ENCODE peak calls at places on chromosomes 11 and 22, in five cellular contexts. L is OCI-LY7, J is cardiac muscle cell, Q is lower lobe of right lung, B is PC-9. G is an unnamed sample. For H3K4me1, the result is how much of the 10 kb centered on the place peaks cover.

GRCh38 chr11:76854709-76855108 is 6.0 kb upstream of the ACER3 start:
- DNase-seq in Q (no peak), J (peak), B (no peak), L (no peak), G (no peak)

GRCh38 chr22:36347094-36347493 is 40.7 kb downstream of the MYH9 start:
- DNase-seq in Q (no peak), L (no peak), B (no peak), J (no peak), G (no peak)

GRCh38 chr11:8291421-8292350 is 28.0 kb upstream of the LMO1 start:
- DNase-seq in L (no peak), Q (no peak), B (no peak), J (no peak), G (peak)

GRCh38 chr11:75041263-75041662 is 52.5 kb downstream of the NEU3 start:
- DNase-seq in Q (no peak), J (no peak), B (no peak), L (no peak), G (no peak)

GRCh38 chr22:29108137-29108536 is 35.3 kb downstream of the KREMEN1 start:
- DNase-seq in L (no peak), B (peak), J (peak), Q (no peak), G (no peak)

GRCh38 chr22:29520851-29521250 is 32.7 kb downstream of the THOC5 start:
- DNase-seq in L (no peak), B (no peak), Q (no peak), J (peak), G (no peak)

GRCh38 chr11:60831501-60832079 is 10.3 kb upstream of the CCDC86 start:
- DNase-seq in J (peak), L (no peak), Q (no peak), B (peak), G (no peak)

GRCh38 chr11:100861221-100861620 is 174.1 kb downstream of the ARHGAP42 start:
- DNase-seq in L (no peak), J (no peak), Q (no peak), B (peak), G (no peak)

GRCh38 chr11:94671553-94672366 is 96.4 kb upstream of the AMOTL1 start:
- DNase-seq in B (no peak), Q (no peak), L (no peak), J (no peak), G (no peak)

GRCh38 chr22:46071451-46072029 is 78.8 kb upstream of the PPARA start:
- DNase-seq in Q (peak), B (peak), J (peak), L (peak), G (peak)

GRCh38 chr11:84819561-84819960 is 807.6 kb downstream of the DLG2 start:
- DNase-seq in L (no peak), J (no peak), Q (no peak), B (no peak), G (no peak)

GRCh38 chr22:18104566-18104965 is 6.0 kb upstream of the TUBA8 start:
- DNase-seq in J (peak), L (peak), Q (no peak), B (no peak), G (no peak)

GRCh38 chr11:30786392-30787120 is 200.4 kb upstream of the MPPED2 start:
- DNase-seq in J (no peak), L (no peak), B (no peak), Q (no peak), G (no peak)

GRCh38 chr11:69229521-69229920 is 64.4 kb upstream of the MYEOV start:
- DNase-seq in J (no peak), B (peak), L (no peak), Q (no peak), G (no peak)

GRCh38 chr22:36180038-36180880 is 19.7 kb upstream of the APOL3 start:
- DNase-seq in Q (peak), B (peak), L (peak), J (peak), G (peak)

GRCh38 chr11:69486056-69486772 is 4.8 kb downstream of the LINC01488 start:
- DNase-seq in J (no peak), B (no peak), Q (peak), L (no peak), G (no peak)

GRCh38 chr11:21675049-21675616 is 517.8 kb upstream of the ANO5 start:
- DNase-seq in L (no peak), J (no peak), Q (no peak), B (no peak), G (no peak)

GRCh38 chr11:131696584-131697120 is 326.2 kb downstream of the NTM start:
- DNase-seq in Q (no peak), L (no peak), J (no peak), B (no peak), G (no peak)

GRCh38 chr11:9606799-9607510 is 33.5 kb downstream of the WEE1 start:
- DNase-seq in J (no peak), L (peak), B (no peak), Q (no peak), G (no peak)

GRCh38 chr11:68325183-68325893 is 12.9 kb downstream of the LRP5 start:
- DNase-seq in B (no peak), L (no peak), J (no peak), Q (no peak), G (no peak)

GRCh38 chr11:60914620-60915249 is 777 bp downstream of the TMEM109 start:
- DNase-seq in L (peak), B (no peak), Q (no peak), J (peak), G (peak)

GRCh38 chr22:29328566-29329500 is 13.3 kb upstream of the RASL10A start:
- DNase-seq in B (no peak), L (no peak), J (no peak), Q (no peak), G (no peak)

GRCh38 chr11:102812188-102812587 is 14.2 kb upstream of the MMP1 start:
- DNase-seq in B (no peak), Q (no peak), J (no peak), L (no peak), G (no peak)

GRCh38 chr11:74462009-74462408 is 5.3 kb downstream of the KCNE3 start:
- DNase-seq in Q (peak), L (no peak), J (peak), B (no peak), G (peak)

GRCh38 chr11:124179311-124179710 is 3.8 kb upstream of the OR10D3 start:
- DNase-seq in L (no peak), B (peak), Q (no peak), J (no peak), G (no peak)

GRCh38 chr11:40302669-40303068 is 1156.8 kb downstream of the LRRC4C start:
- DNase-seq in B (no peak), J (peak), Q (no peak), L (no peak), G (no peak)

GRCh38 chr11:122717264-122717867 is 61.8 kb downstream of the UBASH3B start:
- DNase-seq in Q (peak), B (no peak), J (no peak), L (peak), G (no peak)

GRCh38 chr11:14904745-14905103 is 12.7 kb upstream of the CYP2R1 start:
- DNase-seq in B (no peak), L (peak), Q (peak), J (peak), G (peak)

GRCh38 chr11:114668109-114668508 is 10.2 kb upstream of the NXPE2 start:
- DNase-seq in L (no peak), Q (no peak), B (no peak), J (no peak), G (no peak)

GRCh38 chr11:118916842-118917388 is 8.8 kb downstream of the BCL9L start:
- DNase-seq in Q (no peak), B (peak), L (no peak), J (peak), G (no peak)

GRCh38 chr22:48894064-48894671 is 933.5 kb downstream of the BRD1 start:
- DNase-seq in L (peak), B (no peak), J (no peak), Q (no peak), G (no peak)

DNA sequence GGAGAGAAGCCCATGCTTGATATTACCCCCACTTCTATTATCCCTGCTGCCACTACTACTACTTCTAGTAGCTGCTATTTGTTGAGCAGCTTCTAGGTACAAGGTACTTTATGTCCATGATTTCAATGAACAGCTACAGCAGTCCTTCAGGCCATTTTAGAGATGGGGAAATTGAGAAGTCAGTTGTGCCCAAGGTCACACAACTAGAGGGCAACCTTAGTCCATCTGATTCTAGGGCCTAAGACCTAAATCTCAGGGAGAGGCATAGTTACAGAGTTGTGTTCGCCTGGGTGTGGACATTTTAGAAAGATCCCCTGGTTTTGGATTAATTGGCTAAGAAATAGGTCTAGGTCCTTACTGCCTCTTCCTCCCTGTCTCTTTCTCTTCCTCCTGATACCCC is 52.3 kb downstream of the MICAL2 start:
- DNase-seq in J (no peak), Q (no peak), L (no peak), B (no peak), G (no peak)
- TF ChIP-seq CTCF in J (no peak), Q (no peak), L (no peak), B (no peak), G (no peak)

GRCh38 chr11:12797996-12798395 is 123.8 kb downstream of the TEAD1 start:
- DNase-seq in J (no peak), B (no peak), Q (no peak), L (no peak), G (no peak)

GRCh38 chr11:12801976-12802375 is 127.8 kb downstream of the TEAD1 start:
- DNase-seq in B (peak), L (no peak), J (no peak), Q (no peak), G (no peak)

GRCh38 chr11:12798609-12799011 is 124.4 kb downstream of the TEAD1 start:
- DNase-seq in L (no peak), J (no peak), Q (no peak), B (no peak), G (no peak)

GRCh38 chr11:12799373-12799835 is 125.2 kb downstream of the TEAD1 start:
- DNase-seq in J (no peak), L (no peak), Q (no peak), B (no peak), G (no peak)

GRCh38 chr11:12800032-12800671 is 125.9 kb downstream of the TEAD1 start:
- DNase-seq in Q (no peak), J (peak), L (no peak), B (peak), G (no peak)
- H3K4me1 ChIP-seq in Q (under half), J (half or more), L (under half), B (half or more), G (half or more)

GRCh38 chr11:2298795-2299747 is 2.6 kb downstream of the C11orf21 start:
- DNase-seq in B (peak), L (no peak), Q (peak), J (peak), G (no peak)
- TF ChIP-seq CTCF in B (peak), L (peak), Q (peak), J (peak), G (peak)

GRCh38 chr11:44780940-44781631 is 54.3 kb downstream of the TSPAN18 start:
- DNase-seq in B (peak), Q (peak), L (no peak), J (peak), G (no peak)
- H3K4me1 ChIP-seq in B (under half), Q (under half), L (under half), J (under half), G (under half)

GRCh38 chr11:18736590-18737148 is 10.7 kb upstream of the IGSF22 start:
- DNase-seq in L (no peak), J (no peak), Q (no peak), B (no peak), G (no peak)
- TF ChIP-seq CTCF in L (no peak), J (no peak), Q (no peak), B (no peak), G (no peak)

G was measured in pancreas.